ENCODE peak calls at places on chromosomes 5 and 9, in nine cellular contexts. One of them, this sample, is unnamed.

GRCh38 chr9:89138463-89139390 is 39.9 kb downstream of the SHC3 start:
- DNase-seq in lower leg skin: no peak
- DNase-seq in activated T-helper 1 cell treated with Interleukin-2 at 50 U/mL for 16 hours: no peak
- DNase-seq in PC-9: peak; percentile 75
- DNase-seq in activated naive CD4-positive, alpha-beta T cell treated with Interleukin-2 at 50 U/mL for 16 hours: no peak
- DNase-seq in SK-N-DZ: no peak
- DNase-seq in activated naive CD8-positive, alpha-beta T cell treated with anti-CD3 and anti-CD28 coated beads, Interleukin-2, amount 50 U/mL, for 24 hours: no peak
- DNase-seq in HT-29: no peak
- DNase-seq in MM.1S: no peak
- DNase-seq in this sample: no peak

GRCh38 chr9:108467653-108468324 is 388.0 kb downstream of the ACTL7B start:
- DNase-seq in lower leg skin: no peak
- DNase-seq in activated T-helper 1 cell treated with Interleukin-2 at 50 U/mL for 16 hours: no peak
- DNase-seq in PC-9: no peak
- DNase-seq in activated naive CD4-positive, alpha-beta T cell treated with Interleukin-2 at 50 U/mL for 16 hours: no peak
- DNase-seq in SK-N-DZ: no peak
- DNase-seq in activated naive CD8-positive, alpha-beta T cell treated with anti-CD3 and anti-CD28 coated beads, Interleukin-2, amount 50 U/mL, for 24 hours: no peak
- DNase-seq in HT-29: peak; percentile 31
- DNase-seq in MM.1S: no peak
- DNase-seq in this sample: peak; percentile 87

GRCh38 chr9:33101104-33101951 is 24.9 kb upstream of the SMU1 start:
- DNase-seq in lower leg skin: peak; percentile 15
- DNase-seq in activated T-helper 1 cell treated with Interleukin-2 at 50 U/mL for 16 hours: no peak
- DNase-seq in PC-9: peak; percentile 79
- DNase-seq in activated naive CD4-positive, alpha-beta T cell treated with Interleukin-2 at 50 U/mL for 16 hours: no peak
- DNase-seq in SK-N-DZ: no peak
- DNase-seq in activated naive CD8-positive, alpha-beta T cell treated with anti-CD3 and anti-CD28 coated beads, Interleukin-2, amount 50 U/mL, for 24 hours: no peak
- DNase-seq in HT-29: no peak
- DNase-seq in MM.1S: no peak
- DNase-seq in this sample: no peak

GRCh38 chr9:30982301-30982700 is 1402.1 kb upstream of the ACO1 start:
- DNase-seq in lower leg skin: no peak
- DNase-seq in activated T-helper 1 cell treated with Interleukin-2 at 50 U/mL for 16 hours: no peak
- DNase-seq in PC-9: no peak
- DNase-seq in activated naive CD4-positive, alpha-beta T cell treated with Interleukin-2 at 50 U/mL for 16 hours: no peak
- DNase-seq in SK-N-DZ: no peak
- DNase-seq in activated naive CD8-positive, alpha-beta T cell treated with anti-CD3 and anti-CD28 coated beads, Interleukin-2, amount 50 U/mL, for 24 hours: no peak
- DNase-seq in HT-29: no peak
- DNase-seq in MM.1S: no peak
- DNase-seq in this sample: no peak

GRCh38 chr9:86602715-86603114 is 248.5 kb upstream of the TUT7 start:
- DNase-seq in lower leg skin: no peak
- DNase-seq in activated T-helper 1 cell treated with Interleukin-2 at 50 U/mL for 16 hours: no peak
- DNase-seq in PC-9: no peak
- DNase-seq in activated naive CD4-positive, alpha-beta T cell treated with Interleukin-2 at 50 U/mL for 16 hours: no peak
- DNase-seq in SK-N-DZ: no peak
- DNase-seq in activated naive CD8-positive, alpha-beta T cell treated with anti-CD3 and anti-CD28 coated beads, Interleukin-2, amount 50 U/mL, for 24 hours: no peak
- DNase-seq in HT-29: peak; percentile 39
- DNase-seq in MM.1S: no peak
- DNase-seq in this sample: no peak

GRCh38 chr5:93349613-93350012 is 231.4 kb downstream of the NR2F1-AS1 start:
- DNase-seq in lower leg skin: no peak
- DNase-seq in activated T-helper 1 cell treated with Interleukin-2 at 50 U/mL for 16 hours: no peak
- DNase-seq in PC-9: peak; percentile 53
- DNase-seq in activated naive CD4-positive, alpha-beta T cell treated with Interleukin-2 at 50 U/mL for 16 hours: no peak
- DNase-seq in SK-N-DZ: no peak
- DNase-seq in activated naive CD8-positive, alpha-beta T cell treated with anti-CD3 and anti-CD28 coated beads, Interleukin-2, amount 50 U/mL, for 24 hours: no peak
- DNase-seq in HT-29: no peak
- DNase-seq in MM.1S: no peak
- DNase-seq in this sample: no peak

GRCh38 chr5:51396797-51397196 is 13.5 kb downstream of the ISL1 start:
- DNase-seq in lower leg skin: no peak
- DNase-seq in activated T-helper 1 cell treated with Interleukin-2 at 50 U/mL for 16 hours: no peak
- DNase-seq in PC-9: no peak
- DNase-seq in activated naive CD4-positive, alpha-beta T cell treated with Interleukin-2 at 50 U/mL for 16 hours: no peak
- DNase-seq in SK-N-DZ: no peak
- DNase-seq in activated naive CD8-positive, alpha-beta T cell treated with anti-CD3 and anti-CD28 coated beads, Interleukin-2, amount 50 U/mL, for 24 hours: no peak
- DNase-seq in HT-29: no peak
- DNase-seq in MM.1S: no peak
- DNase-seq in this sample: no peak

GRCh38 chr9:93592389-93593021 is 16.1 kb downstream of the PHF2 start:
- DNase-seq in lower leg skin: no peak
- DNase-seq in activated T-helper 1 cell treated with Interleukin-2 at 50 U/mL for 16 hours: no peak
- DNase-seq in PC-9: no peak
- DNase-seq in activated naive CD4-positive, alpha-beta T cell treated with Interleukin-2 at 50 U/mL for 16 hours: no peak
- DNase-seq in SK-N-DZ: no peak
- DNase-seq in activated naive CD8-positive, alpha-beta T cell treated with anti-CD3 and anti-CD28 coated beads, Interleukin-2, amount 50 U/mL, for 24 hours: no peak
- DNase-seq in HT-29: peak; percentile 47
- DNase-seq in MM.1S: no peak
- DNase-seq in this sample: peak; percentile 58

GRCh38 chr5:180214870-180215737 is 6.1 kb upstream of the RASGEF1C start:
- DNase-seq in lower leg skin: no peak
- DNase-seq in activated T-helper 1 cell treated with Interleukin-2 at 50 U/mL for 16 hours: no peak
- DNase-seq in PC-9: no peak
- DNase-seq in activated naive CD4-positive, alpha-beta T cell treated with Interleukin-2 at 50 U/mL for 16 hours: no peak
- DNase-seq in SK-N-DZ: no peak
- DNase-seq in activated naive CD8-positive, alpha-beta T cell treated with anti-CD3 and anti-CD28 coated beads, Interleukin-2, amount 50 U/mL, for 24 hours: no peak
- DNase-seq in HT-29: no peak
- DNase-seq in MM.1S: no peak
- DNase-seq in this sample: no peak

GRCh38 chr9:127180457-127181314 is 58.3 kb upstream of the ANGPTL2 start:
- DNase-seq in lower leg skin: no peak
- DNase-seq in activated T-helper 1 cell treated with Interleukin-2 at 50 U/mL for 16 hours: no peak
- DNase-seq in PC-9: no peak
- DNase-seq in activated naive CD4-positive, alpha-beta T cell treated with Interleukin-2 at 50 U/mL for 16 hours: no peak
- DNase-seq in SK-N-DZ: no peak
- DNase-seq in activated naive CD8-positive, alpha-beta T cell treated with anti-CD3 and anti-CD28 coated beads, Interleukin-2, amount 50 U/mL, for 24 hours: no peak
- DNase-seq in HT-29: no peak
- DNase-seq in MM.1S: no peak
- DNase-seq in this sample: no peak

GRCh38 chr5:22521521-22521920 is 331.6 kb downstream of the CDH12 start:
- DNase-seq in lower leg skin: no peak
- DNase-seq in activated T-helper 1 cell treated with Interleukin-2 at 50 U/mL for 16 hours: no peak
- DNase-seq in PC-9: no peak
- DNase-seq in activated naive CD4-positive, alpha-beta T cell treated with Interleukin-2 at 50 U/mL for 16 hours: no peak
- DNase-seq in SK-N-DZ: no peak
- DNase-seq in activated naive CD8-positive, alpha-beta T cell treated with anti-CD3 and anti-CD28 coated beads, Interleukin-2, amount 50 U/mL, for 24 hours: no peak
- DNase-seq in HT-29: no peak
- DNase-seq in MM.1S: no peak
- DNase-seq in this sample: no peak

GRCh38 chr9:112110773-112111106 is 64.4 kb downstream of the SUSD1 start:
- DNase-seq in lower leg skin: no peak
- DNase-seq in activated T-helper 1 cell treated with Interleukin-2 at 50 U/mL for 16 hours: no peak
- DNase-seq in PC-9: no peak
- DNase-seq in activated naive CD4-positive, alpha-beta T cell treated with Interleukin-2 at 50 U/mL for 16 hours: no peak
- DNase-seq in SK-N-DZ: no peak
- DNase-seq in activated naive CD8-positive, alpha-beta T cell treated with anti-CD3 and anti-CD28 coated beads, Interleukin-2, amount 50 U/mL, for 24 hours: no peak
- DNase-seq in HT-29: no peak
- DNase-seq in MM.1S: no peak
- DNase-seq in this sample: no peak

GRCh38 chr9:8651126-8651525 is 851.5 kb upstream of the DMAC1 start:
- DNase-seq in lower leg skin: no peak
- DNase-seq in activated T-helper 1 cell treated with Interleukin-2 at 50 U/mL for 16 hours: no peak
- DNase-seq in PC-9: no peak
- DNase-seq in activated naive CD4-positive, alpha-beta T cell treated with Interleukin-2 at 50 U/mL for 16 hours: no peak
- DNase-seq in SK-N-DZ: no peak
- DNase-seq in activated naive CD8-positive, alpha-beta T cell treated with anti-CD3 and anti-CD28 coated beads, Interleukin-2, amount 50 U/mL, for 24 hours: no peak
- DNase-seq in HT-29: no peak
- DNase-seq in MM.1S: no peak
- DNase-seq in this sample: no peak

GRCh38 chr5:157004893-157005551 is 42.0 kb upstream of the TIMD4 start:
- DNase-seq in lower leg skin: no peak
- DNase-seq in activated T-helper 1 cell treated with Interleukin-2 at 50 U/mL for 16 hours: no peak
- DNase-seq in PC-9: no peak
- DNase-seq in activated naive CD4-positive, alpha-beta T cell treated with Interleukin-2 at 50 U/mL for 16 hours: no peak
- DNase-seq in SK-N-DZ: no peak
- DNase-seq in activated naive CD8-positive, alpha-beta T cell treated with anti-CD3 and anti-CD28 coated beads, Interleukin-2, amount 50 U/mL, for 24 hours: no peak
- DNase-seq in HT-29: no peak
- DNase-seq in MM.1S: no peak
- DNase-seq in this sample: no peak

GRCh38 chr9:22144226-22144625 is 135.1 kb upstream of the CDKN2B start:
- DNase-seq in lower leg skin: no peak
- DNase-seq in activated T-helper 1 cell treated with Interleukin-2 at 50 U/mL for 16 hours: no peak
- DNase-seq in PC-9: no peak
- DNase-seq in activated naive CD4-positive, alpha-beta T cell treated with Interleukin-2 at 50 U/mL for 16 hours: no peak
- DNase-seq in SK-N-DZ: no peak
- DNase-seq in activated naive CD8-positive, alpha-beta T cell treated with anti-CD3 and anti-CD28 coated beads, Interleukin-2, amount 50 U/mL, for 24 hours: no peak
- DNase-seq in HT-29: no peak
- DNase-seq in MM.1S: no peak
- DNase-seq in this sample: no peak

GRCh38 chr5:87121315-87122170 is 146.1 kb upstream of the RASA1 start:
- DNase-seq in lower leg skin: no peak
- DNase-seq in activated T-helper 1 cell treated with Interleukin-2 at 50 U/mL for 16 hours: peak; percentile 6
- DNase-seq in PC-9: peak; percentile 83
- DNase-seq in activated naive CD4-positive, alpha-beta T cell treated with Interleukin-2 at 50 U/mL for 16 hours: peak; percentile 30
- DNase-seq in SK-N-DZ: no peak
- DNase-seq in activated naive CD8-positive, alpha-beta T cell treated with anti-CD3 and anti-CD28 coated beads, Interleukin-2, amount 50 U/mL, for 24 hours: no peak
- DNase-seq in HT-29: peak; percentile 83
- DNase-seq in MM.1S: peak; percentile 90
- DNase-seq in this sample: peak; percentile 16

GRCh38 chr9:128136816-128137793 is 9.6 kb upstream of the PTGES2 start:
- DNase-seq in lower leg skin: no peak
- DNase-seq in activated T-helper 1 cell treated with Interleukin-2 at 50 U/mL for 16 hours: no peak
- DNase-seq in PC-9: peak; percentile 89
- DNase-seq in activated naive CD4-positive, alpha-beta T cell treated with Interleukin-2 at 50 U/mL for 16 hours: no peak
- DNase-seq in SK-N-DZ: no peak
- DNase-seq in activated naive CD8-positive, alpha-beta T cell treated with anti-CD3 and anti-CD28 coated beads, Interleukin-2, amount 50 U/mL, for 24 hours: no peak
- DNase-seq in HT-29: no peak
- DNase-seq in MM.1S: no peak
- DNase-seq in this sample: no peak

GRCh38 chr5:145796318-145796717 is 38.8 kb downstream of the PRELID2 start:
- DNase-seq in lower leg skin: no peak
- DNase-seq in activated T-helper 1 cell treated with Interleukin-2 at 50 U/mL for 16 hours: no peak
- DNase-seq in PC-9: no peak
- DNase-seq in activated naive CD4-positive, alpha-beta T cell treated with Interleukin-2 at 50 U/mL for 16 hours: no peak
- DNase-seq in SK-N-DZ: no peak
- DNase-seq in activated naive CD8-positive, alpha-beta T cell treated with anti-CD3 and anti-CD28 coated beads, Interleukin-2, amount 50 U/mL, for 24 hours: no peak
- DNase-seq in HT-29: no peak
- DNase-seq in MM.1S: no peak
- DNase-seq in this sample: no peak

GRCh38 chr5:168948746-168949145 is 352.2 kb downstream of the SLIT3 start:
- DNase-seq in lower leg skin: no peak
- DNase-seq in activated T-helper 1 cell treated with Interleukin-2 at 50 U/mL for 16 hours: no peak
- DNase-seq in PC-9: peak; percentile 24
- DNase-seq in activated naive CD4-positive, alpha-beta T cell treated with Interleukin-2 at 50 U/mL for 16 hours: no peak
- DNase-seq in SK-N-DZ: no peak
- DNase-seq in activated naive CD8-positive, alpha-beta T cell treated with anti-CD3 and anti-CD28 coated beads, Interleukin-2, amount 50 U/mL, for 24 hours: no peak
- DNase-seq in HT-29: no peak
- DNase-seq in MM.1S: no peak
- DNase-seq in this sample: no peak

GRCh38 chr9:123550797-123551196 is 194.8 kb downstream of the CRB2 start:
- DNase-seq in lower leg skin: no peak
- DNase-seq in activated T-helper 1 cell treated with Interleukin-2 at 50 U/mL for 16 hours: no peak
- DNase-seq in PC-9: no peak
- DNase-seq in activated naive CD4-positive, alpha-beta T cell treated with Interleukin-2 at 50 U/mL for 16 hours: no peak
- DNase-seq in SK-N-DZ: peak; percentile 51
- DNase-seq in activated naive CD8-positive, alpha-beta T cell treated with anti-CD3 and anti-CD28 coated beads, Interleukin-2, amount 50 U/mL, for 24 hours: no peak
- DNase-seq in HT-29: no peak
- DNase-seq in MM.1S: no peak
- DNase-seq in this sample: no peak

GRCh38 chr9:117523531-117524153 is 108.8 kb upstream of the ASTN2 start:
- DNase-seq in lower leg skin: no peak
- DNase-seq in activated T-helper 1 cell treated with Interleukin-2 at 50 U/mL for 16 hours: no peak
- DNase-seq in PC-9: no peak
- DNase-seq in activated naive CD4-positive, alpha-beta T cell treated with Interleukin-2 at 50 U/mL for 16 hours: no peak
- DNase-seq in SK-N-DZ: no peak
- DNase-seq in activated naive CD8-positive, alpha-beta T cell treated with anti-CD3 and anti-CD28 coated beads, Interleukin-2, amount 50 U/mL, for 24 hours: no peak
- DNase-seq in HT-29: no peak
- DNase-seq in MM.1S: no peak
- DNase-seq in this sample: no peak

GRCh38 chr9:36037580-36038169 is 962 bp downstream of the RECK start:
- DNase-seq in lower leg skin: no peak
- DNase-seq in activated T-helper 1 cell treated with Interleukin-2 at 50 U/mL for 16 hours: no peak
- DNase-seq in PC-9: no peak
- DNase-seq in activated naive CD4-positive, alpha-beta T cell treated with Interleukin-2 at 50 U/mL for 16 hours: no peak
- DNase-seq in SK-N-DZ: peak; percentile 40
- DNase-seq in activated naive CD8-positive, alpha-beta T cell treated with anti-CD3 and anti-CD28 coated beads, Interleukin-2, amount 50 U/mL, for 24 hours: no peak
- DNase-seq in HT-29: no peak
- DNase-seq in MM.1S: peak; percentile 10
- DNase-seq in this sample: no peak

GRCh38 chr5:16427572-16427971 is 38.0 kb downstream of the ZNF622 start:
- DNase-seq in lower leg skin: no peak
- DNase-seq in activated T-helper 1 cell treated with Interleukin-2 at 50 U/mL for 16 hours: no peak
- DNase-seq in PC-9: no peak
- DNase-seq in activated naive CD4-positive, alpha-beta T cell treated with Interleukin-2 at 50 U/mL for 16 hours: no peak
- DNase-seq in SK-N-DZ: no peak
- DNase-seq in activated naive CD8-positive, alpha-beta T cell treated with anti-CD3 and anti-CD28 coated beads, Interleukin-2, amount 50 U/mL, for 24 hours: no peak
- DNase-seq in HT-29: no peak
- DNase-seq in MM.1S: no peak
- DNase-seq in this sample: no peak

GRCh38 chr5:16492398-16493175 is 27.0 kb upstream of the ZNF622 start:
- DNase-seq in lower leg skin: peak; percentile 86
- DNase-seq in activated T-helper 1 cell treated with Interleukin-2 at 50 U/mL for 16 hours: no peak
- DNase-seq in PC-9: peak; percentile 95
- DNase-seq in activated naive CD4-positive, alpha-beta T cell treated with Interleukin-2 at 50 U/mL for 16 hours: no peak
- DNase-seq in SK-N-DZ: no peak
- DNase-seq in activated naive CD8-positive, alpha-beta T cell treated with anti-CD3 and anti-CD28 coated beads, Interleukin-2, amount 50 U/mL, for 24 hours: no peak
- DNase-seq in HT-29: peak; percentile 64
- DNase-seq in MM.1S: no peak
- DNase-seq in this sample: no peak

GRCh38 chr5:113487779-113488644 is at the start of gene MCC:
- DNase-seq in lower leg skin: peak; percentile 50
- DNase-seq in activated T-helper 1 cell treated with Interleukin-2 at 50 U/mL for 16 hours: no peak
- DNase-seq in PC-9: peak; percentile 61
- DNase-seq in activated naive CD4-positive, alpha-beta T cell treated with Interleukin-2 at 50 U/mL for 16 hours: peak; percentile 30
- DNase-seq in SK-N-DZ: peak; percentile 86
- DNase-seq in activated naive CD8-positive, alpha-beta T cell treated with anti-CD3 and anti-CD28 coated beads, Interleukin-2, amount 50 U/mL, for 24 hours: peak; percentile 38
- DNase-seq in HT-29: no peak
- DNase-seq in MM.1S: peak; percentile 31
- DNase-seq in this sample: peak; percentile 53

GRCh38 chr5:172776235-172776594 is 5.2 kb upstream of the DUSP1 start:
- DNase-seq in lower leg skin: no peak
- DNase-seq in activated T-helper 1 cell treated with Interleukin-2 at 50 U/mL for 16 hours: no peak
- DNase-seq in PC-9: no peak
- DNase-seq in activated naive CD4-positive, alpha-beta T cell treated with Interleukin-2 at 50 U/mL for 16 hours: no peak
- DNase-seq in SK-N-DZ: no peak
- DNase-seq in activated naive CD8-positive, alpha-beta T cell treated with anti-CD3 and anti-CD28 coated beads, Interleukin-2, amount 50 U/mL, for 24 hours: no peak
- DNase-seq in HT-29: no peak
- DNase-seq in MM.1S: no peak
- DNase-seq in this sample: peak; percentile 94

GRCh38 chr9:90032296-90033029 is 427.7 kb downstream of the GADD45G start:
- DNase-seq in lower leg skin: no peak
- DNase-seq in activated T-helper 1 cell treated with Interleukin-2 at 50 U/mL for 16 hours: no peak
- DNase-seq in PC-9: no peak
- DNase-seq in activated naive CD4-positive, alpha-beta T cell treated with Interleukin-2 at 50 U/mL for 16 hours: no peak
- DNase-seq in SK-N-DZ: no peak
- DNase-seq in activated naive CD8-positive, alpha-beta T cell treated with anti-CD3 and anti-CD28 coated beads, Interleukin-2, amount 50 U/mL, for 24 hours: no peak
- DNase-seq in HT-29: no peak
- DNase-seq in MM.1S: no peak
- DNase-seq in this sample: no peak

GRCh38 chr9:89701221-89701798 is 96.5 kb downstream of the GADD45G start:
- DNase-seq in lower leg skin: no peak
- DNase-seq in activated T-helper 1 cell treated with Interleukin-2 at 50 U/mL for 16 hours: peak; percentile 9
- DNase-seq in PC-9: no peak
- DNase-seq in activated naive CD4-positive, alpha-beta T cell treated with Interleukin-2 at 50 U/mL for 16 hours: peak; percentile 82
- DNase-seq in SK-N-DZ: no peak
- DNase-seq in activated naive CD8-positive, alpha-beta T cell treated with anti-CD3 and anti-CD28 coated beads, Interleukin-2, amount 50 U/mL, for 24 hours: peak; percentile 81
- DNase-seq in HT-29: no peak
- DNase-seq in MM.1S: no peak
- DNase-seq in this sample: no peak

GRCh38 chr5:161372682-161373344 is 173.7 kb downstream of the GABRB2 start:
- DNase-seq in lower leg skin: no peak
- DNase-seq in activated T-helper 1 cell treated with Interleukin-2 at 50 U/mL for 16 hours: no peak
- DNase-seq in PC-9: no peak
- DNase-seq in activated naive CD4-positive, alpha-beta T cell treated with Interleukin-2 at 50 U/mL for 16 hours: no peak
- DNase-seq in SK-N-DZ: no peak
- DNase-seq in activated naive CD8-positive, alpha-beta T cell treated with anti-CD3 and anti-CD28 coated beads, Interleukin-2, amount 50 U/mL, for 24 hours: no peak
- DNase-seq in HT-29: no peak
- DNase-seq in MM.1S: no peak
- DNase-seq in this sample: no peak

GRCh38 chr5:53179681-53180080 is 70.1 kb upstream of the MOCS2 start:
- DNase-seq in lower leg skin: no peak
- DNase-seq in activated T-helper 1 cell treated with Interleukin-2 at 50 U/mL for 16 hours: no peak
- DNase-seq in PC-9: no peak
- DNase-seq in activated naive CD4-positive, alpha-beta T cell treated with Interleukin-2 at 50 U/mL for 16 hours: no peak
- DNase-seq in SK-N-DZ: no peak
- DNase-seq in activated naive CD8-positive, alpha-beta T cell treated with anti-CD3 and anti-CD28 coated beads, Interleukin-2, amount 50 U/mL, for 24 hours: no peak
- DNase-seq in HT-29: no peak
- DNase-seq in MM.1S: no peak
- DNase-seq in this sample: no peak

This sample was measured in HepG2.